ENCODE peak calls at places on chromosome 22, in four cellular contexts. M is lower lobe of right lung, C is neural progenitor cell, X is heart left ventricle. E is an unnamed sample.

GRCh38 chr22:19148417-19149046 is 1.6 kb downstream of the GSC2 start:
- DNase-seq in M (no peak), X (no peak), C (no peak), E (no peak)

GRCh38 chr22:28027453-28028448 is 108.7 kb upstream of the PITPNB start:
- DNase-seq in M (no peak), X (no peak), C (no peak), E (no peak)

GRCh38 chr22:28029201-28029948 is 110.3 kb upstream of the PITPNB start:
- DNase-seq in X (peak), C (no peak), M (peak), E (peak)

GRCh38 chr22:34395370-34395769 is 475.1 kb upstream of the LARGE1 start:
- DNase-seq in C (no peak), M (no peak), X (no peak), E (no peak)

GRCh38 chr22:21443057-21443734 is 24.0 kb upstream of the TMEM191C start:
- DNase-seq in X (peak), M (peak), C (peak), E (peak)

GRCh38 chr22:43796567-43796966 is 15.5 kb downstream of the EFCAB6 start:
- DNase-seq in C (peak), X (no peak), M (no peak), E (no peak)

GRCh38 chr22:49433717-49434611 is 393.7 kb downstream of the BRD1 start:
- DNase-seq in C (peak), M (no peak), X (no peak), E (no peak)

GRCh38 chr22:33227791-33228190 is 169.6 kb upstream of the SYN3 start:
- DNase-seq in M (no peak), X (no peak), C (no peak), E (no peak)

DNA sequence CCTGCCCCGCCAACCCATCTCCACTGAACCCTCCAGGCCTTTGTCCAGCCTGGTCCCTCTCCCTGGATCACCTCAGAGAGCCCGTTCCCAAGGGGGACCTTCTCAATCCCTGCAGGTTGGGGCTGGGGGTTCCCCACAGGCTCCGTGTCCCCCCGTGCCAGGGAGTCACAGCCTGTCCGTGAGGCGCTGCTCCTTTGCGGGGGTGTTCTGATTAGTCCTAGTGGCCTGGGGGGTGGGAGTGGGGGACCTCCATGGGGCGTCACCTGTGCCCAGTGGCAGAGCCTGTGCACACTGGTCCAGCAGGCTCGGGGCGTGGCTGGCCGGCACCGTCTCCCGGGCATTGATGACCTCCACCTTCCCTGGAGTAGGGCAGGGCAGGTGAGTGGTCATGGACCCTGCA is 11.6 kb downstream of the GGT5 start:
- DNase-seq in X (no peak), M (no peak), C (no peak), E (no peak)
- TF ChIP-seq CTCF in X (no peak), M (no peak), C (no peak), E (no peak)

GRCh38 chr22:42313204-42313603 is 42.8 kb upstream of the TCF20 start:
- DNase-seq in C (no peak), X (no peak), M (no peak), E (no peak)

GRCh38 chr22:42316988-42317387 is 46.5 kb upstream of the TCF20 start:
- DNase-seq in M (no peak), X (peak), C (no peak), E (peak)

GRCh38 chr22:42314709-42315391 is 44.4 kb upstream of the TCF20 start:
- DNase-seq in X (no peak), C (no peak), M (no peak), E (no peak)

GRCh38 chr22:42315392-42315756 is 44.9 kb upstream of the TCF20 start:
- DNase-seq in M (no peak), C (no peak), X (no peak), E (no peak)

DNA sequence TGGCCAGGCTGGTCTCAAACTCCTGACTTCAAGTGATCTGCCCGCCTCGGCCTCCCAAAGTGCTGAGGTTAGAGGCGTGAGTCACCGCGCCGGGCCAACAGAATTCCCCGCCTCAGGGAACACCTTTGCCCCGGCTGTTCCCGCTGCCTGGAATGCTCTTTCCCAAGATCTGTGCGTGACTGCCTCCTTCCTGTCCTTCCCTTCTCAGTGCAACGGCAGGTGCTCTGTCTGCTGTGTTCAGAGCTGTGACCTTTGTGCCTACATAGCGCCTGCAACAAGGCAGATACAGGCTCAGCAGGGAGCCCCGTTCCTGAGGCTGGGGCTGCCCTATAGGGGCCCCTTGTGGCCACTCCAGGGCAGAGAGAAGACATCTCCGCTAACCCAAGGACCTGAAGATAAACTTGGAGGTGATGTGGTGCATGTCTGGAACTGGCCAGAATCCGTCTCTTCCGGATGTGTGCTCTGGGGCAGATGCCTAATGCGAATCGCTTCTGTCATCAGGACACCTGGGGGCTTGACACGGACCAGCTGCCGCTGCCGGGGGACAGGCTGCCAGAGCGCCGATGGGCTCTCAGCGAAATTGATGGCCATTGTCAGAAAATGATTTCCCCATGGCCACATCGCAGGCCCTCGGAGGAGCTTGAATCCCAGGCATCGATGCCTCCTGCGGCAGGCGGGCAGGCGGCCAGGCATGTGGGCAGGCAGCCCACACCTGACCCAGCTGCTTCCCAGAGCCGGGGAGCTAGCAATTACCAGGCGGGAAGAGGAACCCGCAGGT is 43.5 kb upstream of the TCF20 start:
- DNase-seq in M (no peak), C (peak), X (peak), E (no peak)
- H3K4me3 ChIP-seq in M (no peak), C (no peak), X (no peak), E (no peak)

DNA sequence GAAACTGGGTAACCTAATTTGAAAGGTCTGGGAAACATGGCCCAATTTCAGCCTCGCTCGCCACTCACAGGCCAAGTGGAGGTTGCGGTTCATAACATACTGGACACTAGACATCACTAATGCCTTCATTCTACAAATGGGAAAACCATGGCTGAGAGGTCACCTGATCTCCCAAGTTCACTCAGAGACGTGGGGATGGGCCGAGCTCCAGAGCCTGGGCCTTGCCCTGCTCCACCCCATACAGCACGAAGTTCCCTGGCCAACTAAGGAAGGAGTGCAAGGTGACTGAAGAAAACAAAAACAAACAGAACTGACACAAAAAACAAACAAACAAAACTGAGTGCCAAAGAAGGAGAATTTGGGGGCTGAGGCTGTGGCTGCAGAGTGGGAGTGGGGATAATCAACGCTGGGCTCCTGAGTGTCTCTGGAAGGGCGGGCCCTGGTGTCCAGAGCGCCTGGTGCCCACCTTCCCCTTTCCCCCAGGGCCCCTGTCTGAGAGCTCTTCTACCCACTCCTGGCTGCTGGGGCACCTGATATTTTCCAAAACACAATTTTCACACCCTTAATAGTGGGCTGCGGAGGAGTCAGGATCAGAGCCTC is 46.5 kb upstream of the ADA2 start:
- DNase-seq in M (no peak), C (no peak), X (no peak), E (no peak)
- H3K27ac ChIP-seq in M (no peak), C (peak), X (peak), E (peak)

DNA sequence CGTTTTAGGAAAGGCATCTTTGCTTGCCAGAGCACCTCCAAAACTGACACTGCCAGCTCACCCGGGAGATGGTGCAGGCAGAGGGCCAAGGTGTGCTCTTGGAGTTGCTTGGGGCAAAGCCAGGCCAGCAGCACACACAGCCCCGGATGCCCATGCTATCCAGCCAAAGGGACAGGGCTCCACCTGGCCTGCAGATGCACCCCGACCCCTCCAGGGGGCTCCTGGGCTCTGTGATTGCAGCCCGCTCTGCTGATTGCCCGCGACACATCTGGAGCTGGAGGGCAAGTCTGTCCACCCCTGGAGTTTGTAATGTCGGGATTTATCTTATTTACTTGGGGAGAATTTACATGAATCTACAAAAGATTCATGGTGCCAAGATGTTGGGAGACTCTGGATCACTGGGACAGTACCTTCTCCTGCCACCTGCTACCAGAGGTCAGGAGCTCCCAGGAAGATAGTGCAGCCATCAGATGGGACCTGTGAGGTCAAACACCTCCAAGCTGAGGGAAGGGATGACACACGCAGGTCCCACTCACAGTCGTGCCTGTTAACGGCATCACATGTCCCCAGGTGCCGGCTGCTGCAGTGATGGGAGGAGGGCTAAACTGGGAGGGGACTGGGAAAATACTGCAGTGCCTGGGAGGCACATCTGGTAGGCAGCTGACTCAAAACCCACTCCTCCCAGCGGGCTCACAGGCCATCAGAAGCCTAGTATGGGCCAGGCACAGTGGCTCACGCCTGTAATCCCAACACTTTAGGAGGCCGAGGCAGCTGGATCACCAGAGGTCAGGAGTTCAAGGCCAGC is 17.2 kb downstream of the CBX7 start:
- DNase-seq in M (no peak), C (peak), X (peak), E (no peak)
- TF ChIP-seq CTCF in M (peak), C (peak), X (peak), E (peak)

GRCh38 chr22:48098936-48099245 is 1336.4 kb downstream of the TBC1D22A start:
- DNase-seq in M (no peak), C (no peak), X (no peak), E (no peak)
- H3K4me3 ChIP-seq in M (no peak), C (no peak), X (no peak), E (no peak)

GRCh38 chr22:37529652-37530345 is 10.6 kb upstream of the CARD10 start:
- DNase-seq in M (no peak), X (no peak), C (no peak), E (no peak)

GRCh38 chr22:37534445-37534844 is 15.2 kb upstream of the CARD10 start:
- DNase-seq in X (no peak), M (no peak), C (no peak), E (no peak)

GRCh38 chr22:37535159-37535558 is 15.9 kb upstream of the CARD10 start:
- DNase-seq in X (no peak), C (no peak), M (no peak), E (no peak)

GRCh38 chr22:37538590-37539357 is 19.6 kb upstream of the CARD10 start:
- DNase-seq in C (peak), X (peak), M (peak), E (peak)

DNA sequence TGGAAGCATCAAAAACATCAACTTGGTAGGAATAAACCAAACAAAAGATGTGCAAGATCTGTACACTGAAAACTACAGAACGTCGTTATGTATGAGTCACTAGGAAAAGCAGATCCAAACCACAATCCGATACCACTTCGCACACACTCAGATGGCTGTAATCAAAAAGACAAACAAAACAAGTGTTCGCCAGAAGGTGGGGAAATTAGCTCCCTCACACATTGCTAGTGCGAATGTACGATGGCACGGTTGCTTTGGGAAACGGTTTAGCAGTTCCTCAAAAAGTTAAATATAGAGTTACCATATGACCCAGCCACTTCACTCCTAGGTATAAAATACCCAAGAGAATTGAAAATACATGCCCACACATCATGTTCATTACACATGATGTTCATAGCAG is 14.8 kb upstream of the CARD10 start:
- DNase-seq in M (no peak), C (no peak), X (no peak), E (no peak)
- H3K27ac ChIP-seq in M (no peak), C (no peak), X (no peak), E (no peak)

DNA sequence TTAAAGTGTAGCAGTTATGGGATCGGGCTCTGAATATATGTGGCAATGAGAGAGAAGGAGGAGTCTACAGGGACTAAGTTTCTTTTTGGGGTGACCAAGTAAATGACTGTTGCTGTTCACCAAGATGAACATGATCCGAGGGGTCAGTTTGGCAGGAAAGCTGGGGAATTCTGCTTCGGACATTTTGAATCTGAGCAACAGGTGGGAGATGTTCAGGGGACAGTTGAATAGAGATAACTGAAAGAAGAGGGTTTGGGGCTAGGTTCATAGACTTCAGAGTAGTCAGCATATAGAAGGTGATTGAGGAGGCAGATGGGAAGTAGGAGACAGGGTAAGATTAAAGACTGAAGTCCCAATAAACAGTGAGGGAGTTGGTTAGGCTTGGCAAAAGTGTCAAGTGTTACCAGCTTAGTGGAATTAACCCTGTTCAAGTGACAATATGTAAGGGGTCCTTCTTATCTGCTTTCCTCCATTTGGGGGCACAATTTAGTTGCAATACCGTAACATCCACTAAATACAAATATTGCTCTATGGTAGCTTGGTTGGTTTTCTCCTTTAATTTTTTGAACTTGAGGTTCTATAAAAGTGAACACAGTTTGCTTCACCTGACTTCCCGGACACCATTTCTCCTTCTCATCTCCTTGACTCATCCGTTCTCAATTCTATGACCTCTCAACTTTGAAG is 2.9 kb upstream of the ENTHD1 start:
- DNase-seq in C (no peak), M (no peak), X (no peak), E (no peak)
- TF ChIP-seq CTCF in C (no peak), M (no peak), X (no peak), E (no peak)

DNA sequence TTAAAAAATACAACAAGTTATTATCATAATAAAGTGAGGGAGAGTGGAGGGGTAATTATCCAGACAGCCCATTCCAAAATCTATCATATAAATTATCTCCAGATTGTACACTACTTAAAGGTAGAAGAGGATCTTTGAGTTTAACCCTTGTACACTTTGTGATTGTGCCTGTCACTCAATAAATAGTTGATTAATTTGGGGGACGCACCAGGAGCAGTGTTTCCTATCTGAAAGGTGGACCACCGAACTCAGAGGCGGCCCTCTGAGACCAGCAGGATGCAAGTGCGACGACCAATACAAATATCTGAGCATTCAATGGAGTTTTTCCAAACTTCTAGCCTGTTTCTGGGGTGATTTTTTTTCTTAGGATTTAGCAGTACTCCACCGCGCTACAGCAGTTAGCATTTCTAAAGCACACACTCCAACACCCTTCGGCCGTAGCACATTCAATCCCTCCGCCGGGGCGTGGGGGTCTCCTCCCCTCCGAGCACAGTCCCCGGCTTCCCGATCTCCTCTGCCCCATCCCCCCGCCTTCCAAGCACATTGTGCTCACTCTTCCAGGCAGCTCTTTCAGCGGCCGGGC is 1.0 kb upstream of the CECR2 start:
- DNase-seq in X (no peak), C (no peak), M (no peak), E (no peak)
- H3K4me3 ChIP-seq in X (peak), C (peak), M (peak), E (peak)

DNA sequence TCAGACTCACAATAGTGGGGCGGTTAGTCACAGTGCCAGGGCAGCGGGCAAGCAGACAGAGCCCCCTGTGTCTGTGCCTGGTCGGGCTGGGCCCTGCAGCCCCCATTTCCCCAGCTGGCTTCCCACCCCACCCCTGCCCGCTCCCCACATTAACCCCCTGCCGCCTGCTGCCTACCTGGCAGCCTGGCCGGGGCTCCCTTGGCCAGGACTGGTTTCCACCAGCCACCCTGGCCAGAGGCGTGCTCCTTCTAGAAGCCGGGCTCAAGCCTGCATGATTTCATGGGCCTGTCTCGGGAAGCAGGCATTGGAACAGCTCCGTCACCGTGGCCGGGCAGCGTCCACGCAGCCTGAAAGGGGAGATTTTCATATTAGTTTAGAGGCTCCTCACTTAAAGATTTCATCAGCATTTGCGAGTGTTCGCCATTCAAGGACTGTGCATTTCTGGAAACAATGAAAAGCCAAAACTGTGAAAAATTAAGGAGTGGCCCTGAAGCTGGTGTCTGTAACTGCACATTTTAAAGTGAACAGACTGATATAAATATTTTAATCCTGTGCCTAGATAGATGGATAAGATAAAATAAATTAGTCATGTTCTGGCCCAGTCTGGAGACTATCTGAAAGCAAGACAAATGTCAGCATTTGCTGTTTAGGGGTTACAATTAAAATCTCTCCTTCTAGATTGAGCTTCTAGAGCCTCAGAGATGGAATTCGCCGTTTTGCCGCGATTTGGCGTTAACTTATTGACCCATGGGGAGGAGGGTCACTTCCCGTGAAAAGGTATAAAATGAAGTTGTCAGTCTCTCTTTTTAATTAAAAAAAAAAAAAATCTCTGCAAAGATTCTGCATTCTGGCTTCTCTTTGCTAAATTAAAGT is 79.4 kb upstream of the WNT7B start:
- DNase-seq in X (peak), M (peak), C (no peak), E (peak)
- H3K27ac ChIP-seq in X (peak), M (peak), C (no peak), E (peak)

E was measured in psoas muscle.